ENCODE peak calls at places on chromosomes 11 and 22, in six cellular contexts. F, X, S, N, H and P are unnamed samples.

GRCh38 chr11:76456571-76456970 is 11.8 kb downstream of the EMSY start:
- DNase-seq in X (no peak), H (no peak), S (no peak), N (no peak), F (no peak), P (no peak)

GRCh38 chr11:69637956-69638871 is 2.7 kb upstream of the CCND1 start:
- DNase-seq in H (peak; percentile 65), F (peak; percentile 77), X (no peak), S (peak; percentile 69), N (peak; percentile 80), P (no peak)

GRCh38 chr11:1964955-1965354 is 17.8 kb downstream of the MRPL23 start:
- DNase-seq in S (no peak), N (no peak), X (no peak), H (no peak), F (no peak), P (no peak)

GRCh38 chr11:119374632-119375394 is 6.7 kb downstream of the USP2 start:
- DNase-seq in F (no peak), H (no peak), S (no peak), X (no peak), N (no peak), P (no peak)

GRCh38 chr11:61961570-61962212 is 5.7 kb downstream of the FTH1 start:
- DNase-seq in S (peak; percentile 70), F (no peak), N (no peak), X (no peak), H (no peak), P (no peak)

GRCh38 chr11:72786305-72787261 is 7.3 kb downstream of the STARD10 start:
- DNase-seq in H (no peak), X (no peak), F (no peak), S (no peak), N (no peak), P (peak; percentile 67)

GRCh38 chr22:19716829-19717105 is 2.5 kb downstream of the SEPTIN5 start:
- DNase-seq in F (no peak), H (no peak), S (no peak), N (no peak), X (no peak), P (no peak)

GRCh38 chr11:33910261-33910959 is 18.5 kb upstream of the LMO2 start:
- DNase-seq in X (no peak), N (no peak), F (no peak), S (no peak), H (no peak), P (no peak)

GRCh38 chr11:64566042-64566914 is 24.7 kb upstream of the SLC22A12 start:
- DNase-seq in N (peak; percentile 92), S (peak; percentile 60), H (peak; percentile 65), X (no peak), F (peak; percentile 72), P (peak; percentile 77)

GRCh38 chr11:36065436-36065835 is 121.6 kb downstream of the LDLRAD3 start:
- DNase-seq in S (no peak), N (no peak), F (no peak), H (peak; percentile 68), X (no peak), P (no peak)

GRCh38 chr11:95833378-95833777 is 43.1 kb downstream of the CEP57 start:
- DNase-seq in S (no peak), N (no peak), F (no peak), X (no peak), H (no peak), P (no peak)

GRCh38 chr11:34603129-34604001 is 17.5 kb upstream of the EHF start:
- DNase-seq in H (no peak), N (no peak), X (no peak), S (no peak), F (no peak), P (no peak)

GRCh38 chr22:40281717-40282116 is 64.6 kb upstream of the ADSL start:
- DNase-seq in F (no peak), N (no peak), H (no peak), X (no peak), S (no peak), P (peak; percentile 63)

GRCh38 chr11:77424639-77425038 is 49.3 kb downstream of the PAK1 start:
- DNase-seq in X (no peak), N (no peak), S (no peak), F (no peak), H (no peak), P (no peak)

GRCh38 chr11:69277074-69277809 is 16.7 kb upstream of the MYEOV start:
- DNase-seq in F (no peak), N (no peak), S (no peak), H (no peak), X (no peak), P (no peak)

GRCh38 chr11:64641596-64642417 is 50.8 kb downstream of the SLC22A12 start:
- DNase-seq in N (no peak), X (no peak), S (no peak), H (no peak), F (no peak), P (no peak)

GRCh38 chr22:19888131-19888746 is 33.6 kb upstream of the GNB1L start:
- DNase-seq in S (no peak), F (no peak), N (no peak), X (no peak), H (no peak), P (no peak)

GRCh38 chr11:123547180-123547579 is 107.2 kb downstream of the SCN3B start:
- DNase-seq in X (no peak), H (no peak), F (no peak), N (no peak), S (no peak), P (no peak)

GRCh38 chr22:49297871-49298721 is 529.6 kb downstream of the BRD1 start:
- DNase-seq in F (no peak), S (no peak), H (no peak), N (no peak), X (no peak), P (no peak)

GRCh38 chr22:47775191-47775590 is 1012.7 kb downstream of the TBC1D22A start:
- DNase-seq in N (no peak), H (no peak), S (no peak), X (no peak), F (no peak), P (no peak)

GRCh38 chr11:44329472-44330230 is 19.7 kb upstream of the ALX4 start:
- DNase-seq in H (no peak), S (no peak), F (no peak), X (no peak), N (no peak), P (no peak)
- H3K27ac ChIP-seq in H (no peak overlapping the region), S (no peak overlapping the region), F (no peak overlapping the region), X (no peak overlapping the region), N (no peak overlapping the region), P (no peak overlapping the region)

GRCh38 chr11:10641314-10642206 is 52.0 kb downstream of the IRAG1 start:
- DNase-seq in S (no peak), H (no peak), X (no peak), F (no peak), N (no peak), P (no peak)

GRCh38 chr11:10640308-10640707 is 53.2 kb downstream of the IRAG1 start:
- DNase-seq in S (no peak), X (no peak), F (no peak), H (no peak), N (no peak), P (no peak)

GRCh38 chr11:10639350-10639749 is 54.2 kb downstream of the IRAG1 start:
- DNase-seq in S (no peak), F (no peak), H (no peak), N (no peak), X (no peak), P (no peak)

GRCh38 chr11:10645212-10645795 is 48.3 kb downstream of the IRAG1 start:
- DNase-seq in F (no peak), H (no peak), S (no peak), N (no peak), X (no peak), P (no peak)

DNA sequence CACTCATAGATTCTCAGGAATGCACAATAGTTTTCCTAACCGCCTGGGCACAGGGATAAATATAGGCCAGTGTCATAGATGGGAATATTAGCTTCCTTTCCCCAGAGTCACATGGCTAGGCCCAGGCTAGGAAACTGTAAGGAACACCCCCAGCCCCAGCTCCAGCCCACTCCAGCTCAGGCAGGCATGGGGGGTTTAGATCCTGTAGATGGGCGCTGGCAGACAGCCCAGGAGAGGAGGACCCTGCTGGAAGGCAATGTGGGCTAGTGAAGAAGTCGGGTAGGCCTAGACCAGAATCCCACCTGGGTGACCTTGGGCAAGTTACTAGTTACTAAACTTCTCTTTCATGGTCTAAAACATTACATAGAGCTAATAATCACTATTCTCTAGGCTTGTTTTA is 51.3 kb downstream of the IRAG1 start:
- DNase-seq in N (no peak), F (no peak), S (no peak), X (no peak), H (peak; percentile 23), P (no peak)
- H3K27ac ChIP-seq in N (no peak overlapping the region), F (no peak overlapping the region), S (no peak overlapping the region), X (peak overlapping the region; percentile 18), H (peak overlapping the region; percentile 62), P (no peak overlapping the region)

GRCh38 chr22:46537221-46537945 is at the start of gene CELSR1:
- DNase-seq in S (no peak), H (peak; percentile 11), N (no peak), F (peak; percentile 55), X (no peak), P (peak; percentile 73)
- H3K27ac ChIP-seq in S (peak within 1 kb of the TSS; percentile 60), H (no peak within 1 kb of the TSS), N (peak within 1 kb of the TSS; percentile 72), F (no peak within 1 kb of the TSS), X (peak within 1 kb of the TSS; percentile 83), P (peak within 1 kb of the TSS; percentile 77)

GRCh38 chr11:14565845-14566244 is 45.7 kb upstream of the PSMA1 start:
- DNase-seq in S (no peak), X (no peak), N (no peak), F (no peak), H (no peak), P (no peak)
- H3K27ac ChIP-seq in S (no peak overlapping the region), X (no peak overlapping the region), N (no peak overlapping the region), F (no peak overlapping the region), H (no peak overlapping the region), P (no peak overlapping the region)

DNA sequence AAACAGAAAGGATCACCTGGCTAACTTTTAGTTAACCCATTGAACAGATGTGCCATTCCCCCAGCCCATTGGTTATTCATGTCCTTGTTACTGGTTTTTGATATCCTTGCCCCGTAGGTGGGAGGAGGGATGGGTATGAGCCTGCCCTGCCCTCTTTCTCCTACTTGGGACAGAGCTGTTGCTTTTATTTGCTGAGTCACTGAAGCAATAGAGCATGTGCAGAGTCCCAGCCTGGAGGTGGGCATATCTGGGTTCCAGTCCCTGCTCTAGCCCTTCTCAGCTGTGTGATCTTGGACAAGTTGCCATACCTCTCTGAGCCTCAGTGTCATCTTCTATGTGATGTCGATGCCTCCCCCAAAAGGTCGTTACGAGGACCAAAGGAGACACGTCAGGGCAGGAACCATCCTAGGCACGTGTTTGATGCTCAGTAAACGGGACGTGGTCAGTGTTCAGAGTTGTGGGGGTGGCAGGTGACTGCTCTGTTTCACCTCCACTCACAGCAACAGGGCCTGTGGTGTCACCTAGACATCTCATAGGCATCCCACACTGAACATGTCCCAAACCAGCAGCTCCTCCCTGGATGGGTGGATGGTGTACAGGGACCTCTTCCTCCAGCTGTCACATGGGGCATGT is 61.0 kb downstream of the BMAL1 start:
- DNase-seq in X (no peak), H (peak; percentile 69), F (no peak), S (no peak), N (no peak), P (no peak)
- H3K27ac ChIP-seq in X (peak overlapping the region; percentile 58), H (peak overlapping the region; percentile 71), F (no peak overlapping the region), S (no peak overlapping the region), N (peak overlapping the region; percentile 63), P (peak overlapping the region; percentile 22)